ENCODE peak calls at places on chromosomes 6 and 20, in six cellular contexts. Z is HCT116, B is HepG2, Y is H1, L is GM12878, O is K562. C is an unnamed sample.

GRCh38 chr6:148242180-148242579 is 100.5 kb upstream of the SASH1 start:
- DNase-seq in L (no peak), B (no peak), Y (no peak), Z (no peak), O (no peak), C (no peak)

GRCh38 chr6:127301199-127301700 is 34.6 kb downstream of the RNF146 start:
- DNase-seq in O (no peak), Y (no peak), B (no peak), L (no peak), Z (no peak), C (no peak)

GRCh38 chr20:4869290-4870193 is 131.8 kb downstream of the SLC23A2 start:
- DNase-seq in B (no peak), O (no peak), L (no peak), Y (no peak), Z (no peak), C (peak; percentile 54)

GRCh38 chr6:89073840-89074239 is 6.7 kb upstream of the PNRC1 start:
- DNase-seq in Y (no peak), B (no peak), Z (no peak), L (no peak), O (no peak), C (no peak)

GRCh38 chr20:19090332-19090731 is 122.1 kb upstream of the SLC24A3 start:
- DNase-seq in Y (no peak), L (no peak), B (no peak), O (no peak), Z (no peak), C (peak; percentile 7)

GRCh38 chr20:46205349-46205748 is 87.2 kb downstream of the CD40 start:
- DNase-seq in B (no peak), Y (no peak), L (no peak), Z (no peak), O (no peak), C (no peak)

GRCh38 chr6:95087394-95088097 is 489.8 kb upstream of the MANEA start:
- DNase-seq in O (no peak), L (no peak), Y (no peak), B (peak; percentile 1), Z (peak; percentile 50), C (peak; percentile 37)

GRCh38 chr6:36755435-36756348 is 58.1 kb downstream of the RAB44 start:
- DNase-seq in Y (no peak), L (peak; percentile 91), Z (no peak), B (peak; percentile 40), O (no peak), C (no peak)

DNA sequence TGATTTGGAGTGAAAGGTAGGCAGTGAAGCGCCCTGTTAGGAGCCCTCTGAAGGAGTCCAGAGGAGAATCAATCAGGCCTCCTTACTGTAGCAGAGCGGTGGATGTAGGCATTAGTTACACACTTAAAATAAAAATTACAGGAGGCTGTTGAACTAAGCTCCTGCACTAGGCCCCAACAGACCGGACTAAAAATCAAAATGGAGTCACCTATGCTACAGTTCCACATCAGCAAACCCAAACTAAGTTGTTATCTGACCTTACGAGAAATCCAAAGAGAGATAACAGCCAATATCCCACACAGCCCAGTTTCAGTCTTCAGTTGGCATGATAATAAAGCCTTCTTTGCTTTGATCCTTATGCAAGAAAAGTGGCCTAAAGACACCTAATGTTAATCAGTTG is 26.8 kb downstream of the SGK1 start:
- DNase-seq in Z (no peak), O (no peak), B (no peak), L (no peak), Y (no peak), C (no peak)
- TF ChIP-seq JUND in Z (no peak), O (no peak), B (no peak), L (no peak), Y (no peak), C (no peak)

GRCh38 chr6:150710236-150710635 is 110.6 kb downstream of the PLEKHG1 start:
- DNase-seq in L (no peak), B (no peak), O (no peak), Z (no peak), Y (no peak), C (no peak)

GRCh38 chr6:150713876-150714275 is 114.2 kb downstream of the PLEKHG1 start:
- DNase-seq in Y (no peak), O (no peak), B (no peak), L (no peak), Z (no peak), C (no peak)

GRCh38 chr6:150712502-150713252 is 113.0 kb downstream of the PLEKHG1 start:
- DNase-seq in L (no peak), B (no peak), O (no peak), Y (no peak), Z (no peak), C (no peak)

GRCh38 chr6:150711061-150711460 is 111.4 kb downstream of the PLEKHG1 start:
- DNase-seq in B (no peak), L (no peak), Y (no peak), Z (no peak), O (no peak), C (no peak)

DNA sequence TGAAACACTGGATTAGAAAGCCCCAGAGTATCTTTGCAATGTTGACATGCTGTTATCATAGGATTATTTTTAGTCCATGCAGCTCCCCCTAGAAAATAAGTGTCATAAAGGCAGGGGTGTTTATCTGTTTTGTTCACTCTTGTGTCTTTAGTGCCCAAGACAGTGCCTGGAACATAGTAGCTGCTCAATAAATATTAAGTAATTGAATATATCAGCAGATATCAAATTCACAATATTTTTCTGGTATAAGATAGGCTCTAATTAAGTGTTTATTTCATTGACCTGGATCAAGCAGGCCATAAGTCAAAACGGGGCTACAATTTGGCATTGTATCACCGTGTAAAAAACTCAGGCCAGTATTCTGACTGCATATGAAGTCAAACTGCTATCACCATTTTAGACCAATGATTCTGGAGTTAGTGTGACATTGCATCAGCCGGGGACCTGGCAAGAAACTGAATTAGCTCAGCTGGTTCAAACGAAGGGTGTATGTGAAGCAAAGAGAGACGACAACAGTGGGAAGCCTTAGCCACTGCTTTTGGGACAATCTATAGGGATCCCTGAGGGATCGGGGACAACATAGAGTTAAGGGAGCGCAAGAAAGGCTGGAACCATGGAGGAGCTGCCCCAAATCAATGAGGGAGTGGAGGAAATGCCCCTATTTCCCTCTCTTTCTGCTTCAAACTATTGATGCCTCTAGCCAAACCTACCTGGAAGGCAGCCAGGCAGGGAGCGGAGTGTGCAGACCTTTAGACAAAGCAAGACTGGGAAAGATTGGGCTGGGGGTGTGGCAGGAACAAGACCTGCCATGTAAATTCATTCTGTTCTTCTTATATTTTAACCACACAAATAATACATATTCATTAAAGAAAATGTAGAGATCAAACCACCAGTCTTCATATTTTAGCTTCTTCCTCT is 112.2 kb downstream of the PLEKHG1 start:
- DNase-seq in B (no peak), Y (no peak), Z (no peak), L (no peak), O (no peak), C (no peak)
- TF ChIP-seq JUND in B (no peak), Y (no peak), Z (no peak), L (no peak), O (no peak), C (no peak)

GRCh38 chr20:14785065-14785743 is 447.8 kb upstream of the FLRT3 start:
- DNase-seq in B (no peak), Y (no peak), Z (no peak), O (no peak), L (no peak), C (no peak)
- TF ChIP-seq JUND in B (no peak), Y (no peak), Z (no peak), O (no peak), L (no peak), C (no peak)

GRCh38 chr20:25140968-25141367 is 54.5 kb upstream of the ENTPD6 start:
- DNase-seq in Y (no peak), B (no peak), Z (no peak), L (no peak), O (no peak), C (no peak)

GRCh38 chr20:25135031-25135430 is 53.1 kb upstream of the VSX1 start:
- DNase-seq in Z (no peak), B (no peak), Y (no peak), L (no peak), O (no peak), C (no peak)

GRCh38 chr20:25142435-25142834 is 53.1 kb upstream of the ENTPD6 start:
- DNase-seq in L (no peak), B (no peak), Y (no peak), Z (no peak), O (no peak), C (no peak)

GRCh38 chr20:25139061-25139705 is 56.3 kb upstream of the ENTPD6 start:
- DNase-seq in B (peak; percentile 84), L (no peak), Y (no peak), Z (peak; percentile 32), O (no peak), C (peak; percentile 85)

DNA sequence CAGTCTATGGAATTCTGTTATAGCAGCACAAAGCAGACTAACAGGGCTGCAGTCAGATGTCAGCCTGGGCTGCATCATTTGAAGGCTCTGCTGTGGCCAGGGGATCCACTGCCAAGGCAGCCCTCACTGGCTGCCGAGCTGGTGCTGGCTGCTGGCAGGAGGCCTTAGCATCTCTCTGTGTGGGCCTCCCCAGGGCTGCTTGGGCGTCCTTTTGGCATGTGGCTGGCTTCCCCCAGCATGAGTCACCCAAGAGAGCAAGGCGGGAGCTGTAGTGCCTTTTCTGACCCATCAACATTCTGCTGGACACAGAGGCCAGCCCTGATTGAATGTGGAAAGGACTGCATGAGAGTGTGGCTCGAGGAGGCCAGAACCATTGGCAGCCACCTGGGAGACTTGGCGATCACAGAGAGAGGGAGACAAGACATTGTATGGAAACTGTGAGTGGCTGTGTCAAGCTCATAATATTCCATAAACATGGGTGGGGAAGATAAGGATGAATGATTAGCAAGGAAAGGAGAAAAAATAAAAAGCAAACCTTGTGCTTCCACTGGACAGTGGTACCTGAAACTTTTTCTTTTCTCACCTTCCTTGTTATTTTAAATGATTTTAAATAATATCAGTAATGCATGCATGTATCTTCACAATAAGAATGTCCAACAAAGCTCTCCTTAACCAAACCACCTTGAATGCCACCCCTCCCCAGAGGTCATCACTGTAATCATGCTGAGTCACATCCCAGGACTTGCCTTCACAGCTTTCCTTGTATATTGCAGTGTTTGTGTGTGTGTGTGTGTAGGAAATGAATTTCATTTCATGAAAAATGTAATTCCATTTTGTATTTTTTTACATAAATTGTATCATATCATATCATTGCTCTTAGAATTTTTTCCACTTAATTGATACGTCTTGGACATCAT is 55.0 kb upstream of the VSX1 start:
- DNase-seq in O (no peak), L (no peak), Y (no peak), B (no peak), Z (peak; percentile 38), C (no peak)
- TF ChIP-seq JUND in O (no peak), L (no peak), Y (no peak), B (no peak), Z (peak; percentile 33), C (no peak)

GRCh38 chr20:2705931-2706645 is 13.5 kb downstream of the EBF4 start:
- DNase-seq in Z (no peak), O (no peak), L (no peak), B (no peak), Y (no peak), C (no peak)
- TF ChIP-seq JUND in Z (no peak), O (no peak), L (no peak), B (no peak), Y (no peak), C (no peak)